ENCODE peak calls at places on chromosomes 4 and X, in five cellular contexts. J is cardiac fibroblast, I is foreskin fibroblast, F is tibial artery, L is WERI-Rb-1. D is an unnamed sample.
A peak's percentile ranks its signal among the peaks of the same experiment; 100 is the strongest.

GRCh38 chr4:110533940-110534339 is 58.0 kb downstream of the ENPEP start:
- DNase-seq in J (peak; percentile 99), I (peak; percentile 92), F (no peak), L (no peak), D (no peak)

GRCh38 chr4:96649536-96649935 is 809.6 kb downstream of the PDHA2 start:
- DNase-seq in J (peak; percentile 31), I (no peak), F (no peak), L (no peak), D (no peak)

GRCh38 chr4:7358100-7358735 is 76.5 kb downstream of the PSAPL1 start:
- DNase-seq in J (peak; percentile 67), I (peak; percentile 70), F (no peak), L (peak; percentile 74), D (no peak)

GRCh38 chrX:107025538-107025937 is 25.5 kb upstream of the MORC4 start:
- DNase-seq in J (peak; percentile 48), I (peak; percentile 49), F (no peak), L (no peak), D (no peak)

GRCh38 chr4:7171191-7171900 is 21.0 kb upstream of the SORCS2 start:
- DNase-seq in J (no peak), I (no peak), F (no peak), L (no peak), D (no peak)

GRCh38 chrX:39157796-39158195 is 356.5 kb downstream of the MID1IP1 start:
- DNase-seq in J (no peak), I (peak; percentile 4), F (no peak), L (no peak), D (no peak)

GRCh38 chrX:130053236-130053635 is 57.1 kb downstream of the ELF4 start:
- DNase-seq in J (no peak), I (no peak), F (no peak), L (no peak), D (no peak)

GRCh38 chrX:153984351-153985178 is 12.0 kb downstream of the TMEM187 start:
- DNase-seq in J (no peak), I (no peak), F (no peak), L (no peak), D (no peak)

GRCh38 chrX:118499295-118499694 is 3.7 kb downstream of the DOCK11 start:
- DNase-seq in J (no peak), I (no peak), F (no peak), L (no peak), D (no peak)

GRCh38 chr4:504076-504475 is 5.1 kb downstream of the PIGG start:
- DNase-seq in J (peak; percentile 4), I (no peak), F (no peak), L (no peak), D (no peak)

GRCh38 chrX:50721771-50722521 is 92.0 kb downstream of the SHROOM4 start:
- DNase-seq in J (no peak), I (no peak), F (no peak), L (no peak), D (no peak)

GRCh38 chr4:2442175-2442993 is 23.6 kb downstream of the CFAP99 start:
- DNase-seq in J (no peak), I (no peak), F (no peak), L (peak; percentile 37), D (no peak)

GRCh38 chrX:41686788-41687187 is 2.0 kb upstream of the GPR34 start:
- DNase-seq in J (no peak), I (no peak), F (no peak), L (no peak), D (no peak)

GRCh38 chr4:86286729-86287128 is 73.1 kb downstream of the MAPK10 start:
- DNase-seq in J (no peak), I (no peak), F (no peak), L (no peak), D (no peak)

GRCh38 chr4:174256277-174256713 is 27.2 kb downstream of the FBXO8 start:
- DNase-seq in J (peak; percentile 72), I (peak; percentile 50), F (no peak), L (no peak), D (no peak)

GRCh38 chrX:134546187-134546586 is 86.2 kb downstream of the HPRT1 start:
- DNase-seq in J (no peak), I (no peak), F (no peak), L (no peak), D (no peak)

GRCh38 chr4:87038837-87039715 is 104.3 kb downstream of the AFF1 start:
- DNase-seq in J (peak; percentile 91), I (peak; percentile 79), F (peak; percentile 86), L (peak; percentile 58), D (peak; percentile 92)

GRCh38 chrX:32281853-32282252 is 929.5 kb downstream of the DMD start:
- DNase-seq in J (no peak), I (no peak), F (no peak), L (no peak), D (no peak)

GRCh38 chr4:106546380-106546779 is 177.8 kb upstream of the GIMD1 start:
- DNase-seq in J (no peak), I (no peak), F (no peak), L (no peak), D (no peak)

GRCh38 chr4:106541253-106541652 is 172.7 kb upstream of the GIMD1 start:
- DNase-seq in J (peak; percentile 73), I (peak; percentile 64), F (no peak), L (no peak), D (no peak)
- H3K4me3 ChIP-seq in J (no peak overlapping the region), I (no peak overlapping the region), F (no peak overlapping the region), L (no peak overlapping the region), D (no peak overlapping the region)

GRCh38 chr4:119930546-119930945 is 136.1 kb downstream of the MAD2L1 start:
- DNase-seq in J (no peak), I (no peak), F (no peak), L (no peak), D (no peak)
- H3K4me3 ChIP-seq in J (no peak overlapping the region), I (no peak overlapping the region), F (no peak overlapping the region), L (no peak overlapping the region), D (no peak overlapping the region)

GRCh38 chr4:54933579-54933978 is 191.8 kb downstream of the KDR start:
- DNase-seq in J (no peak), I (no peak), F (no peak), L (no peak), D (no peak)

GRCh38 chr4:54929459-54929858 is 195.9 kb downstream of the KDR start:
- DNase-seq in J (peak; percentile 48), I (no peak), F (no peak), L (no peak), D (no peak)

GRCh38 chr4:54924891-54925290 is 200.5 kb downstream of the KDR start:
- DNase-seq in J (no peak), I (no peak), F (no peak), L (no peak), D (no peak)

GRCh38 chr4:54930226-54930625 is 195.2 kb downstream of the KDR start:
- DNase-seq in J (peak; percentile 96), I (peak; percentile 74), F (no peak), L (no peak), D (no peak)
- H3K4me3 ChIP-seq in J (no peak overlapping the region), I (no peak overlapping the region), F (no peak overlapping the region), L (no peak overlapping the region), D (no peak overlapping the region)

GRCh38 chr4:42411803-42412202 is 14.5 kb downstream of the SHISA3 start:
- DNase-seq in J (peak; percentile 77), I (no peak), F (no peak), L (no peak), D (no peak)
- H3K4me3 ChIP-seq in J (no peak overlapping the region), I (no peak overlapping the region), F (no peak overlapping the region), L (no peak overlapping the region), D (peak overlapping the region; percentile 35)

GRCh38 chr4:188887905-188888304 is 748.7 kb downstream of the TRIML1 start:
- DNase-seq in J (no peak), I (no peak), F (no peak), L (no peak), D (no peak)

DNA sequence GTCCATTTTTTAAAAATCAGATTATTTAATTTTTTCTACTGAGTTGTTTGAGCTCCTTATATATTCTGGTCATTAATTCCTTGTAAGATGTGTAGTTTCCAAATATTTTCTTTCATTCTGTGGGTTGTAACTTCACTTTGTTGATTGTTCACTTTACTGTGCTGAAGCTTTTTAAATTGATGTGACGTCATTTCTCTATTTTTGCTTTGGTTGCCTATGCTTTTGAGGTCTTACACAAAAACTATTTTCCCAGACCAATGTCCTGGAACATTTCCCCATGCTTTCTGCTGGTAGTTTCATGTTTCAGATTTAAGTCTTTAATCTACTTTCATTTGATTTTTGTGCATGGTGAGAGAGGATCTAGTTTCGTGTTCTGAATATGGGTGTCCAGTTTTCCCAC is 753.6 kb downstream of the TRIML1 start:
- DNase-seq in J (no peak), I (no peak), F (no peak), L (no peak), D (no peak)
- H3K4me3 ChIP-seq in J (no peak overlapping the region), I (no peak overlapping the region), F (no peak overlapping the region), L (no peak overlapping the region), D (no peak overlapping the region)

GRCh38 chr4:77817304-77818076 is 1.7 kb downstream of the CNOT6L start:
- DNase-seq in J (no peak), I (no peak), F (no peak), L (no peak), D (no peak)
- H3K4me3 ChIP-seq in J (peak overlapping the region; percentile 69), I (peak overlapping the region; percentile 83), F (peak overlapping the region; percentile 99), L (peak overlapping the region; percentile 82), D (peak overlapping the region; percentile 96)

GRCh38 chrX:22135171-22135711 is 103.1 kb downstream of the PHEX start:
- DNase-seq in J (peak; percentile 67), I (peak; percentile 67), F (no peak), L (no peak), D (no peak)
- H3K4me3 ChIP-seq in J (no peak overlapping the region), I (no peak overlapping the region), F (no peak overlapping the region), L (no peak overlapping the region), D (no peak overlapping the region)

GRCh38 chrX:56766554-56767412 is 37.7 kb downstream of the NBDY start:
- DNase-seq in J (peak; percentile 50), I (peak; percentile 42), F (no peak), L (no peak), D (peak; percentile 72)
- H3K4me3 ChIP-seq in J (no peak overlapping the region), I (no peak overlapping the region), F (no peak overlapping the region), L (peak overlapping the region; percentile 53), D (peak overlapping the region; percentile 74)

D was measured in coronary artery.